ENCODE peak calls at places on chromosomes 1 and 21, in eight cellular contexts. One of them, this sample, is unnamed.

GRCh38 chr1:226655251-226656163 is 83.6 kb downstream of the ITPKB start:
- DNase-seq in MM.1S: peak; percentile 52
- DNase-seq in nephron progenitor cell: no peak
- DNase-seq in dorsolateral prefrontal cortex: no peak
- DNase-seq in lower lobe of right lung: no peak
- DNase-seq in pancreas: no peak
- DNase-seq in left ventricle myocardium inferior: peak; percentile 18
- DNase-seq in endothelial cell of umbilical vein: no peak
- DNase-seq in this sample: peak; percentile 42

GRCh38 chr1:228399531-228400236 is 7.0 kb downstream of the TRIM11 start:
- DNase-seq in left ventricle myocardium inferior: no peak
- DNase-seq in endothelial cell of umbilical vein: no peak
- DNase-seq in dorsolateral prefrontal cortex: peak; percentile 38
- DNase-seq in pancreas: no peak
- DNase-seq in MM.1S: no peak
- DNase-seq in lower lobe of right lung: no peak
- DNase-seq in nephron progenitor cell: no peak
- DNase-seq in this sample: no peak

GRCh38 chr1:51607676-51608075 is 9.2 kb upstream of the OSBPL9 start:
- DNase-seq in endothelial cell of umbilical vein: no peak
- DNase-seq in pancreas: no peak
- DNase-seq in MM.1S: no peak
- DNase-seq in nephron progenitor cell: no peak
- DNase-seq in left ventricle myocardium inferior: no peak
- DNase-seq in dorsolateral prefrontal cortex: no peak
- DNase-seq in lower lobe of right lung: no peak
- DNase-seq in this sample: no peak

GRCh38 chr21:44371596-44371995 is 18.2 kb downstream of the TRPM2 start:
- DNase-seq in dorsolateral prefrontal cortex: no peak
- DNase-seq in pancreas: no peak
- DNase-seq in MM.1S: no peak
- DNase-seq in nephron progenitor cell: no peak
- DNase-seq in left ventricle myocardium inferior: no peak
- DNase-seq in endothelial cell of umbilical vein: no peak
- DNase-seq in lower lobe of right lung: no peak
- DNase-seq in this sample: no peak

GRCh38 chr1:59007820-59008598 is 224.2 kb upstream of the JUN start:
- DNase-seq in lower lobe of right lung: no peak
- DNase-seq in MM.1S: peak; percentile 71
- DNase-seq in endothelial cell of umbilical vein: peak; percentile 76
- DNase-seq in left ventricle myocardium inferior: no peak
- DNase-seq in nephron progenitor cell: no peak
- DNase-seq in dorsolateral prefrontal cortex: no peak
- DNase-seq in pancreas: no peak
- DNase-seq in this sample: no peak

GRCh38 chr1:206709322-206709721 is 24.6 kb downstream of the MAPKAPK2 start:
- DNase-seq in pancreas: no peak
- DNase-seq in dorsolateral prefrontal cortex: no peak
- DNase-seq in MM.1S: no peak
- DNase-seq in left ventricle myocardium inferior: no peak
- DNase-seq in lower lobe of right lung: no peak
- DNase-seq in nephron progenitor cell: no peak
- DNase-seq in endothelial cell of umbilical vein: no peak
- DNase-seq in this sample: no peak

GRCh38 chr1:119546641-119547040 is 39.6 kb downstream of the HSD3B1 start:
- DNase-seq in nephron progenitor cell: no peak
- DNase-seq in left ventricle myocardium inferior: no peak
- DNase-seq in pancreas: no peak
- DNase-seq in lower lobe of right lung: no peak
- DNase-seq in MM.1S: no peak
- DNase-seq in endothelial cell of umbilical vein: no peak
- DNase-seq in dorsolateral prefrontal cortex: no peak
- DNase-seq in this sample: no peak

GRCh38 chr1:236336084-236336483 is 54.3 kb upstream of the ERO1B start:
- DNase-seq in MM.1S: no peak
- DNase-seq in left ventricle myocardium inferior: no peak
- DNase-seq in lower lobe of right lung: no peak
- DNase-seq in pancreas: no peak
- DNase-seq in dorsolateral prefrontal cortex: no peak
- DNase-seq in nephron progenitor cell: no peak
- DNase-seq in endothelial cell of umbilical vein: no peak
- DNase-seq in this sample: no peak

GRCh38 chr1:225617956-225618355 is 35.0 kb downstream of the ENAH start:
- DNase-seq in pancreas: no peak
- DNase-seq in MM.1S: no peak
- DNase-seq in left ventricle myocardium inferior: no peak
- DNase-seq in nephron progenitor cell: no peak
- DNase-seq in lower lobe of right lung: no peak
- DNase-seq in dorsolateral prefrontal cortex: no peak
- DNase-seq in endothelial cell of umbilical vein: no peak
- DNase-seq in this sample: no peak

GRCh38 chr1:226688056-226688748 is 50.9 kb downstream of the ITPKB start:
- DNase-seq in dorsolateral prefrontal cortex: peak; percentile 83
- DNase-seq in MM.1S: no peak
- DNase-seq in nephron progenitor cell: no peak
- DNase-seq in lower lobe of right lung: no peak
- DNase-seq in pancreas: no peak
- DNase-seq in endothelial cell of umbilical vein: no peak
- DNase-seq in left ventricle myocardium inferior: no peak
- DNase-seq in this sample: no peak

GRCh38 chr1:83626603-83627002 is 372.3 kb downstream of the TTLL7 start:
- DNase-seq in dorsolateral prefrontal cortex: no peak
- DNase-seq in left ventricle myocardium inferior: no peak
- DNase-seq in nephron progenitor cell: no peak
- DNase-seq in MM.1S: peak; percentile 54
- DNase-seq in lower lobe of right lung: no peak
- DNase-seq in pancreas: no peak
- DNase-seq in endothelial cell of umbilical vein: no peak
- DNase-seq in this sample: no peak

GRCh38 chr1:215119719-215120118 is 37.2 kb downstream of the KCNK2 start:
- DNase-seq in nephron progenitor cell: no peak
- DNase-seq in MM.1S: no peak
- DNase-seq in left ventricle myocardium inferior: no peak
- DNase-seq in dorsolateral prefrontal cortex: no peak
- DNase-seq in pancreas: no peak
- DNase-seq in lower lobe of right lung: no peak
- DNase-seq in endothelial cell of umbilical vein: no peak
- DNase-seq in this sample: no peak

GRCh38 chr1:89945852-89946476 is 48.9 kb upstream of the ZNF326 start:
- DNase-seq in left ventricle myocardium inferior: no peak
- DNase-seq in nephron progenitor cell: no peak
- DNase-seq in endothelial cell of umbilical vein: no peak
- DNase-seq in pancreas: no peak
- DNase-seq in MM.1S: no peak
- DNase-seq in dorsolateral prefrontal cortex: no peak
- DNase-seq in lower lobe of right lung: no peak
- DNase-seq in this sample: no peak

GRCh38 chr1:152461544-152461943 is 47.5 kb upstream of the CRNN start:
- DNase-seq in MM.1S: peak; percentile 87
- DNase-seq in lower lobe of right lung: no peak
- DNase-seq in dorsolateral prefrontal cortex: no peak
- DNase-seq in nephron progenitor cell: peak; percentile 11
- DNase-seq in pancreas: peak; percentile 28
- DNase-seq in endothelial cell of umbilical vein: peak; percentile 51
- DNase-seq in left ventricle myocardium inferior: peak; percentile 18
- DNase-seq in this sample: peak; percentile 51

GRCh38 chr1:34268311-34269042 is 91.8 kb downstream of the C1orf94 start:
- DNase-seq in pancreas: no peak
- DNase-seq in lower lobe of right lung: no peak
- DNase-seq in endothelial cell of umbilical vein: peak; percentile 5
- DNase-seq in nephron progenitor cell: no peak
- DNase-seq in MM.1S: no peak
- DNase-seq in dorsolateral prefrontal cortex: no peak
- DNase-seq in left ventricle myocardium inferior: no peak
- DNase-seq in this sample: no peak

GRCh38 chr1:92291372-92291999 is 7.3 kb downstream of the GLMN start:
- DNase-seq in endothelial cell of umbilical vein: peak; percentile 75
- DNase-seq in nephron progenitor cell: no peak
- DNase-seq in lower lobe of right lung: no peak
- DNase-seq in dorsolateral prefrontal cortex: no peak
- DNase-seq in pancreas: no peak
- DNase-seq in MM.1S: peak; percentile 40
- DNase-seq in left ventricle myocardium inferior: no peak
- DNase-seq in this sample: no peak

GRCh38 chr1:20726932-20727745 is 5.4 kb downstream of the SH2D5 start:
- DNase-seq in nephron progenitor cell: no peak
- DNase-seq in MM.1S: no peak
- DNase-seq in dorsolateral prefrontal cortex: peak; percentile 26
- DNase-seq in pancreas: no peak
- DNase-seq in left ventricle myocardium inferior: no peak
- DNase-seq in endothelial cell of umbilical vein: no peak
- DNase-seq in lower lobe of right lung: no peak
- DNase-seq in this sample: no peak

GRCh38 chr1:22625262-22625925 is 11.0 kb upstream of the C1QA start:
- DNase-seq in nephron progenitor cell: peak; percentile 69
- DNase-seq in left ventricle myocardium inferior: no peak
- DNase-seq in dorsolateral prefrontal cortex: no peak
- DNase-seq in endothelial cell of umbilical vein: peak; percentile 9
- DNase-seq in lower lobe of right lung: no peak
- DNase-seq in MM.1S: no peak
- DNase-seq in pancreas: no peak
- DNase-seq in this sample: no peak

GRCh38 chr1:244796719-244797406 is 38.6 kb upstream of the COX20 start:
- DNase-seq in nephron progenitor cell: peak; percentile 70
- DNase-seq in lower lobe of right lung: no peak
- DNase-seq in left ventricle myocardium inferior: no peak
- DNase-seq in pancreas: peak; percentile 44
- DNase-seq in MM.1S: peak; percentile 52
- DNase-seq in endothelial cell of umbilical vein: peak; percentile 70
- DNase-seq in dorsolateral prefrontal cortex: no peak
- DNase-seq in this sample: peak; percentile 23

GRCh38 chr1:87478231-87478630 is 149.6 kb downstream of the LMO4 start:
- DNase-seq in dorsolateral prefrontal cortex: no peak
- DNase-seq in left ventricle myocardium inferior: peak; percentile 29
- DNase-seq in MM.1S: no peak
- DNase-seq in endothelial cell of umbilical vein: no peak
- DNase-seq in lower lobe of right lung: no peak
- DNase-seq in pancreas: no peak
- DNase-seq in nephron progenitor cell: peak; percentile 12
- DNase-seq in this sample: no peak

GRCh38 chr1:183454377-183454776 is 17.9 kb upstream of the SMG7 start:
- DNase-seq in left ventricle myocardium inferior: no peak
- DNase-seq in lower lobe of right lung: no peak
- DNase-seq in pancreas: no peak
- DNase-seq in MM.1S: no peak
- DNase-seq in nephron progenitor cell: no peak
- DNase-seq in endothelial cell of umbilical vein: no peak
- DNase-seq in dorsolateral prefrontal cortex: no peak
- DNase-seq in this sample: no peak

GRCh38 chr1:19337289-19337688 is 25.2 kb downstream of the SLC66A1 start:
- DNase-seq in dorsolateral prefrontal cortex: no peak
- DNase-seq in left ventricle myocardium inferior: no peak
- DNase-seq in nephron progenitor cell: no peak
- DNase-seq in MM.1S: no peak
- DNase-seq in lower lobe of right lung: no peak
- DNase-seq in pancreas: no peak
- DNase-seq in endothelial cell of umbilical vein: no peak
- DNase-seq in this sample: no peak

GRCh38 chr1:151265446-151266236 is 11.1 kb downstream of the PSMD4 start:
- DNase-seq in nephron progenitor cell: no peak
- DNase-seq in lower lobe of right lung: no peak
- DNase-seq in pancreas: no peak
- DNase-seq in left ventricle myocardium inferior: no peak
- DNase-seq in dorsolateral prefrontal cortex: no peak
- DNase-seq in endothelial cell of umbilical vein: no peak
- DNase-seq in MM.1S: no peak
- DNase-seq in this sample: no peak

GRCh38 chr1:44810101-44810761 is 1.9 kb downstream of the BTBD19 start:
- DNase-seq in pancreas: peak; percentile 68
- DNase-seq in left ventricle myocardium inferior: peak; percentile 63
- DNase-seq in nephron progenitor cell: no peak
- DNase-seq in MM.1S: no peak
- DNase-seq in dorsolateral prefrontal cortex: no peak
- DNase-seq in lower lobe of right lung: peak; percentile 87
- DNase-seq in endothelial cell of umbilical vein: peak; percentile 32
- DNase-seq in this sample: no peak

GRCh38 chr1:44812822-44813543 is 4.7 kb downstream of the BTBD19 start:
- DNase-seq in nephron progenitor cell: no peak
- DNase-seq in left ventricle myocardium inferior: peak; percentile 34
- DNase-seq in MM.1S: no peak
- DNase-seq in dorsolateral prefrontal cortex: no peak
- DNase-seq in lower lobe of right lung: peak; percentile 59
- DNase-seq in pancreas: peak; percentile 46
- DNase-seq in endothelial cell of umbilical vein: no peak
- DNase-seq in this sample: no peak

GRCh38 chr1:44808938-44809917 is 905 bp downstream of the BTBD19 start:
- DNase-seq in left ventricle myocardium inferior: peak; percentile 48
- DNase-seq in pancreas: peak; percentile 62
- DNase-seq in dorsolateral prefrontal cortex: no peak
- DNase-seq in nephron progenitor cell: no peak
- DNase-seq in endothelial cell of umbilical vein: peak; percentile 53
- DNase-seq in MM.1S: peak; percentile 69
- DNase-seq in lower lobe of right lung: peak; percentile 80
- DNase-seq in this sample: peak; percentile 67

GRCh38 chr1:44811714-44812151 is 3.4 kb downstream of the BTBD19 start:
- DNase-seq in endothelial cell of umbilical vein: peak; percentile 70
- DNase-seq in MM.1S: no peak
- DNase-seq in nephron progenitor cell: no peak
- DNase-seq in pancreas: no peak
- DNase-seq in lower lobe of right lung: peak; percentile 25
- DNase-seq in left ventricle myocardium inferior: peak; percentile 13
- DNase-seq in dorsolateral prefrontal cortex: no peak
- DNase-seq in this sample: no peak

GRCh38 chr1:44811234-44811633 is 2.9 kb downstream of the BTBD19 start:
- DNase-seq in dorsolateral prefrontal cortex: no peak
- DNase-seq in MM.1S: no peak
- DNase-seq in pancreas: no peak
- DNase-seq in left ventricle myocardium inferior: peak; percentile 5
- DNase-seq in endothelial cell of umbilical vein: peak; percentile 34
- DNase-seq in lower lobe of right lung: peak; percentile 3
- DNase-seq in nephron progenitor cell: no peak
- DNase-seq in this sample: no peak
- TF ChIP-seq CTCF in dorsolateral prefrontal cortex: no peak
- TF ChIP-seq CTCF in MM.1S: no peak
- TF ChIP-seq CTCF in pancreas: no peak
- TF ChIP-seq CTCF in left ventricle myocardium inferior: no peak
- TF ChIP-seq CTCF in endothelial cell of umbilical vein: no peak
- TF ChIP-seq CTCF in lower lobe of right lung: no peak
- TF ChIP-seq CTCF in nephron progenitor cell: no peak
- TF ChIP-seq CTCF in this sample: no peak

GRCh38 chr1:27135920-27136551 is 18.9 kb downstream of the SLC9A1 start:
- DNase-seq in lower lobe of right lung: no peak
- DNase-seq in dorsolateral prefrontal cortex: no peak
- DNase-seq in left ventricle myocardium inferior: no peak
- DNase-seq in MM.1S: no peak
- DNase-seq in endothelial cell of umbilical vein: no peak
- DNase-seq in nephron progenitor cell: no peak
- DNase-seq in pancreas: no peak
- DNase-seq in this sample: peak; percentile 52
- TF ChIP-seq CTCF in lower lobe of right lung: no peak
- TF ChIP-seq CTCF in dorsolateral prefrontal cortex: no peak
- TF ChIP-seq CTCF in left ventricle myocardium inferior: no peak
- TF ChIP-seq CTCF in MM.1S: no peak
- TF ChIP-seq CTCF in endothelial cell of umbilical vein: no peak
- TF ChIP-seq CTCF in nephron progenitor cell: no peak
- TF ChIP-seq CTCF in pancreas: no peak
- TF ChIP-seq CTCF in this sample: no peak

GRCh38 chr21:24375201-24375600 is 1232.1 kb downstream of the MRPL39 start:
- DNase-seq in MM.1S: peak; percentile 31
- DNase-seq in pancreas: no peak
- DNase-seq in nephron progenitor cell: no peak
- DNase-seq in lower lobe of right lung: no peak
- DNase-seq in dorsolateral prefrontal cortex: no peak
- DNase-seq in left ventricle myocardium inferior: no peak
- DNase-seq in endothelial cell of umbilical vein: no peak
- DNase-seq in this sample: no peak
- TF ChIP-seq CTCF in MM.1S: peak; percentile 46
- TF ChIP-seq CTCF in pancreas: no peak
- TF ChIP-seq CTCF in nephron progenitor cell: no peak
- TF ChIP-seq CTCF in lower lobe of right lung: no peak
- TF ChIP-seq CTCF in dorsolateral prefrontal cortex: no peak
- TF ChIP-seq CTCF in left ventricle myocardium inferior: no peak
- TF ChIP-seq CTCF in endothelial cell of umbilical vein: no peak
- TF ChIP-seq CTCF in this sample: no peak

GRCh38 chr1:167878372-167879160 is 35.4 kb downstream of the ADCY10 start:
- DNase-seq in pancreas: no peak
- DNase-seq in nephron progenitor cell: no peak
- DNase-seq in lower lobe of right lung: no peak
- DNase-seq in left ventricle myocardium inferior: no peak
- DNase-seq in MM.1S: no peak
- DNase-seq in endothelial cell of umbilical vein: no peak
- DNase-seq in dorsolateral prefrontal cortex: no peak
- DNase-seq in this sample: no peak
- TF ChIP-seq CTCF in pancreas: no peak
- TF ChIP-seq CTCF in nephron progenitor cell: no peak
- TF ChIP-seq CTCF in lower lobe of right lung: no peak
- TF ChIP-seq CTCF in left ventricle myocardium inferior: no peak
- TF ChIP-seq CTCF in MM.1S: no peak
- TF ChIP-seq CTCF in endothelial cell of umbilical vein: no peak
- TF ChIP-seq CTCF in dorsolateral prefrontal cortex: no peak
- TF ChIP-seq CTCF in this sample: no peak